ENCODE peak calls at places on chromosomes 3 and 15, in four cellular contexts. K is tibial nerve, V is mesenchymal stem cell, L is neural progenitor cell. T is an unnamed sample. For H3K4me1, the result is how much of the 10 kb centered on the place peaks cover.

GRCh38 chr3:107993771-107994170 is 97.1 kb downstream of the CD47 start:
- DNase-seq in K (no peak), V (no peak), L (no peak), T (no peak)

GRCh38 chr3:100210777-100211145 is 50.0 kb upstream of the TBC1D23 start:
- DNase-seq in K (no peak), V (peak), L (no peak), T (no peak)

GRCh38 chr3:120350431-120350941 is 1.3 kb upstream of the LRRC58 start:
- DNase-seq in K (no peak), V (peak), L (no peak), T (peak)

GRCh38 chr3:15794842-15795562 is 2.8 kb downstream of the ANKRD28 start:
- DNase-seq in K (no peak), V (peak), L (no peak), T (no peak)

GRCh38 chr3:141360888-141361598 is 7.3 kb upstream of the ZBTB38 start:
- DNase-seq in K (no peak), V (peak), L (peak), T (no peak)

GRCh38 chr3:50609071-50609742 is 2.4 kb downstream of the CISH start:
- DNase-seq in K (no peak), V (no peak), L (no peak), T (no peak)

GRCh38 chr3:481680-482079 is 285.1 kb downstream of the CHL1 start:
- DNase-seq in K (no peak), V (no peak), L (no peak), T (no peak)

GRCh38 chr15:101523560-101523940 is 34.0 kb upstream of the PCSK6 start:
- DNase-seq in K (no peak), V (no peak), L (no peak), T (peak)

GRCh38 chr3:141262306-141262705 is 30.7 kb downstream of the PXYLP1 start:
- DNase-seq in K (no peak), V (peak), L (no peak), T (no peak)

GRCh38 chr3:52248816-52249547 is 3.4 kb downstream of the PPM1M start:
- DNase-seq in K (no peak), V (no peak), L (no peak), T (peak)

GRCh38 chr3:140955645-140956044 is 14.0 kb downstream of the SLC25A36 start:
- DNase-seq in K (no peak), V (no peak), L (no peak), T (no peak)

GRCh38 chr15:40063563-40064011 is 24.6 kb upstream of the SRP14 start:
- DNase-seq in K (no peak), V (peak), L (no peak), T (no peak)

GRCh38 chr3:99666201-99666600 is 27.8 kb downstream of the COL8A1 start:
- DNase-seq in K (no peak), V (peak), L (no peak), T (no peak)

GRCh38 chr3:50371133-50371670 is 11.9 kb upstream of the TMEM115 start:
- DNase-seq in K (no peak), V (no peak), L (no peak), T (no peak)

GRCh38 chr3:12884790-12885584 is 43.6 kb upstream of the RPL32 start:
- DNase-seq in K (no peak), V (no peak), L (no peak), T (no peak)

GRCh38 chr3:11300970-11301369 is 28.8 kb downstream of the ATG7 start:
- DNase-seq in K (no peak), V (peak), L (no peak), T (no peak)

GRCh38 chr15:44194397-44195150 is 497 bp downstream of the FRMD5 start:
- DNase-seq in K (no peak), V (peak), L (no peak), T (no peak)

GRCh38 chr3:122356402-122356801 is 26.6 kb downstream of the MIX23 start:
- DNase-seq in K (no peak), V (peak), L (peak), T (no peak)

GRCh38 chr3:12796171-12797123 is at the start of gene CAND2:
- DNase-seq in K (peak), V (peak), L (peak), T (peak)

GRCh38 chr3:65829228-65829627 is 209.5 kb downstream of the MAGI1 start:
- DNase-seq in K (no peak), V (no peak), L (no peak), T (no peak)

GRCh38 chr15:52440414-52440813 is 88.3 kb downstream of the MYO5A start:
- DNase-seq in K (no peak), V (peak), L (no peak), T (no peak)

GRCh38 chr15:72797338-72797689 is 13.8 kb upstream of the ADPGK start:
- DNase-seq in K (no peak), V (no peak), L (no peak), T (no peak)

GRCh38 chr3:81274671-81275070 is 486.8 kb downstream of the GBE1 start:
- DNase-seq in K (no peak), V (no peak), L (no peak), T (no peak)

GRCh38 chr3:4474683-4475490 is 7.8 kb upstream of the SUMF1 start:
- DNase-seq in K (no peak), V (peak), L (peak), T (peak)

GRCh38 chr15:101127503-101128076 is 124.3 kb downstream of the CHSY1 start:
- DNase-seq in K (peak), V (peak), L (no peak), T (peak)

GRCh38 chr3:177122183-177122856 is 75.0 kb downstream of the TBL1XR1 start:
- DNase-seq in K (no peak), V (no peak), L (no peak), T (no peak)

GRCh38 chr3:146133436-146133835 is 27.5 kb downstream of the PLOD2 start:
- DNase-seq in K (no peak), V (no peak), L (no peak), T (no peak)

GRCh38 chr3:152295344-152295743 is 26.6 kb downstream of the MBNL1 start:
- DNase-seq in K (no peak), V (no peak), L (no peak), T (no peak)

GRCh38 chr15:68447976-68448755 is 16.2 kb upstream of the ITGA11 start:
- DNase-seq in K (no peak), V (no peak), L (no peak), T (no peak)

GRCh38 chr3:133042778-133043177 is 4.6 kb downstream of the TMEM108 start:
- DNase-seq in K (no peak), V (no peak), L (no peak), T (no peak)

GRCh38 chr3:114827495-114827894 is 319.6 kb downstream of the ZBTB20 start:
- DNase-seq in K (no peak), V (peak), L (peak), T (no peak)

GRCh38 chr15:57873564-57874209 is 167.2 kb downstream of the POLR2M start:
- DNase-seq in K (no peak), V (peak), L (no peak), T (no peak)

GRCh38 chr15:73900129-73900712 is 26.0 kb upstream of the LOXL1 start:
- DNase-seq in K (no peak), V (no peak), L (no peak), T (no peak)

GRCh38 chr3:133058243-133058642 is 20.1 kb downstream of the TMEM108 start:
- DNase-seq in K (no peak), V (no peak), L (peak), T (no peak)

GRCh38 chr15:88450125-88450798 is 16.9 kb downstream of the MRPL46 start:
- DNase-seq in K (peak), V (peak), L (peak), T (no peak)

GRCh38 chr15:60473135-60473534 is 5.8 kb downstream of the ICE2 start:
- DNase-seq in K (no peak), V (no peak), L (no peak), T (no peak)
- H3K4me1 ChIP-seq in K (under half), V (under half), L (under half), T (under half)

GRCh38 chr3:71252466-71252865 is 331.1 kb downstream of the FOXP1 start:
- DNase-seq in K (no peak), V (no peak), L (no peak), T (no peak)

GRCh38 chr3:71251156-71251775 is 332.3 kb downstream of the FOXP1 start:
- DNase-seq in K (no peak), V (peak), L (no peak), T (no peak)

GRCh38 chr3:71247221-71247947 is 336.1 kb downstream of the FOXP1 start:
- DNase-seq in K (no peak), V (no peak), L (peak), T (no peak)

GRCh38 chr3:71247948-71248315 is 335.6 kb downstream of the FOXP1 start:
- DNase-seq in K (no peak), V (no peak), L (no peak), T (no peak)

DNA sequence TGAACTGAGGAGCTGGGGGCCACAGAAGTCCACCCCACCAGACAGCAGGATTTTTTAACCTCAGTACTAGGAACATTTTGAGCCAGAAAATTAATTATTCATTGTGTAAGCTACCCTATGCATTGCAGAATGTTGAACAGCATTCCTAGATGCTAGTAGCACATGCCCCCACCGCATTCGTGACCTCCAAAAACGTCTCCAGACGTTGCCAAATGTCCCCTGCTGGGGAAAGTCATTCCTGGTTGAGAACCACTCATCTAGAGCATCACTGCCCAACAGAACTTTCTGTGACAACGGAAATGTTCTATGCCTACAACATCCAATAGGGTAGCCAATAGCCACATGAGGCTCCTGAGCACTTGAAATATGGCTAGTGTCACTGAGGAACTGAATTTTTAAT is 333.5 kb downstream of the FOXP1 start:
- DNase-seq in K (no peak), V (no peak), L (no peak), T (no peak)
- H3K4me1 ChIP-seq in K (under half), V (under half), L (under half), T (under half)

GRCh38 chr3:27358372-27358771 is 10.8 kb downstream of the NEK10 start:
- DNase-seq in K (no peak), V (no peak), L (no peak), T (no peak)

GRCh38 chr3:27357665-27358258 is 11.4 kb downstream of the NEK10 start:
- DNase-seq in K (no peak), V (peak), L (peak), T (no peak)

GRCh38 chr3:27354161-27354560 is 15.0 kb downstream of the NEK10 start:
- DNase-seq in K (no peak), V (peak), L (no peak), T (no peak)

GRCh38 chr3:27354588-27355203 is 14.5 kb downstream of the NEK10 start:
- DNase-seq in K (no peak), V (peak), L (peak), T (no peak)

GRCh38 chr3:27356976-27357375 is 12.2 kb downstream of the NEK10 start:
- DNase-seq in K (no peak), V (no peak), L (no peak), T (no peak)
- H3K4me1 ChIP-seq in K (under half), V (under half), L (under half), T (under half)

GRCh38 chr3:134348524-134348923 is 25.7 kb downstream of the AMOTL2 start:
- DNase-seq in K (no peak), V (peak), L (no peak), T (no peak)

GRCh38 chr3:134345202-134345601 is 29.0 kb downstream of the AMOTL2 start:
- DNase-seq in K (no peak), V (no peak), L (no peak), T (no peak)

GRCh38 chr3:134346744-134347143 is 27.5 kb downstream of the AMOTL2 start:
- DNase-seq in K (no peak), V (no peak), L (no peak), T (no peak)

GRCh38 chr3:134350266-134350665 is 24.0 kb downstream of the AMOTL2 start:
- DNase-seq in K (no peak), V (no peak), L (no peak), T (no peak)

DNA sequence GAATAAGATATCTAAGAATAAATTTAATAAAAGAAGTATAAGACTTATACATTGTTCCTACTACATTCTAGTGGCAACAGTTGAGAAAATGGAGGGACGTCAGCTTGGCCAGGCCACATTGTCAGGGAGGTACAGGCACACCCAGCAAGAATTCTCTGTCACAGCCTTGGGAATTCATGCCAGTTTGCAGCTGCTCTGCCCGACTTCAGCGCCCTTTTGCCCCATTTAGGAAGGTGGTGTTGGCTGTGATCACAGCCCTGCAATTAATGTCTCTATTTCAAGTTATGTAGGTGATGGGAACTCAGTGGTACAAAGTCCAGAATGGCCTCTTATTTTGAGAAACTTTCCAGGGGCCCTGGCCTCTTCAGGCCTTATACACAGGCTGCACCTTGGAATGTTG is 26.7 kb downstream of the AMOTL2 start:
- DNase-seq in K (no peak), V (no peak), L (no peak), T (no peak)
- H3K4me1 ChIP-seq in K (under half), V (under half), L (under half), T (under half)

GRCh38 chr15:78037328-78037727 is 40.2 kb downstream of the TBC1D2B start:
- DNase-seq in K (no peak), V (no peak), L (no peak), T (peak)
- H3K4me1 ChIP-seq in K (under half), V (under half), L (under half), T (under half)

GRCh38 chr3:46934067-46934466 is 42.5 kb downstream of the CCDC12 start:
- DNase-seq in K (no peak), V (no peak), L (no peak), T (no peak)
- H3K4me1 ChIP-seq in K (half or more), V (half or more), L (under half), T (under half)

GRCh38 chr3:30660128-30660525 is 53.7 kb downstream of the TGFBR2 start:
- DNase-seq in K (no peak), V (no peak), L (no peak), T (no peak)

GRCh38 chr3:30658328-30659052 is 52.1 kb downstream of the TGFBR2 start:
- DNase-seq in K (no peak), V (peak), L (no peak), T (no peak)

GRCh38 chr3:30660656-30661055 is 54.3 kb downstream of the TGFBR2 start:
- DNase-seq in K (no peak), V (no peak), L (no peak), T (no peak)

GRCh38 chr3:30657914-30658313 is 51.5 kb downstream of the TGFBR2 start:
- DNase-seq in K (no peak), V (no peak), L (no peak), T (no peak)

DNA sequence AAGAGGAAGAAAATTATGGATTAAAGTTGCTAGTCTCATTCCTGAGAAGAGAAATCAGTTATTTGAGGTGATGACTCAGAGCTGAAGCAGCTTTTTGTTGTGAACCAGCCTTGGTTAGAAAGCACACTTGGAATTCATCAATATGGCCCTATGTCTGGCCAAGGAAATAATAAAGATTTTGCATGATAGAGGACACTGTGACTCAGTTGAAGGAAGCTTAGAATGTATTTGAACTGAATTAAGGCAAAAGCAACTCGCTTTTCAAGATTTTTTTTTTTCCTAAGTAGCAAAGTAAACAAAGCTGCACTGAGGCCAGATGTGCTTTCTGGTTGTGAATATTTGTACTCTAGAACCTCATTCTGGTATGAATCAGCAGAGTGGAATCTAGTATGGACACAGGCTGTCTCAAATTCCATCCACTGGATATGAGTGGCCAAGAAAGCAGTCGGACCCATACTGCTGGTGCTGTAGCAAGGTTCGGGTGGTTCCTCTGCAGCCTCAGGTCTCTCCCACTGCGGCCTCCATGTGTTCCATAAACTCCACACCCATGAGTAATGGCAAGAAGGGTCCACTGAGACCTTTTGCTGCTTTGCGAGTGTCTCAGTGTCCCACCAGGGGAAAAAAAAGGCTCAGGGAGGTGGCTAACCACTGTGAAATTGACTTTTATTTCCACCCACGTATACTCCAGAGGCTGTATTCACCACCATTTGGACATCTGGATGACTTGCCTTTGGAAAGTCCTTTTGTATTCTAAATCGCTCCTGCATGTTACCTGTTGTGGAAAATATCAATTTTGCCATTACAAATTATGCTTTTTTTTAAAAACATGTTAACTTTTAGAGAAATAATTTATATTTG is 53.1 kb downstream of the TGFBR2 start:
- DNase-seq in K (no peak), V (peak), L (no peak), T (no peak)
- H3K4me1 ChIP-seq in K (half or more), V (under half), L (under half), T (half or more)

DNA sequence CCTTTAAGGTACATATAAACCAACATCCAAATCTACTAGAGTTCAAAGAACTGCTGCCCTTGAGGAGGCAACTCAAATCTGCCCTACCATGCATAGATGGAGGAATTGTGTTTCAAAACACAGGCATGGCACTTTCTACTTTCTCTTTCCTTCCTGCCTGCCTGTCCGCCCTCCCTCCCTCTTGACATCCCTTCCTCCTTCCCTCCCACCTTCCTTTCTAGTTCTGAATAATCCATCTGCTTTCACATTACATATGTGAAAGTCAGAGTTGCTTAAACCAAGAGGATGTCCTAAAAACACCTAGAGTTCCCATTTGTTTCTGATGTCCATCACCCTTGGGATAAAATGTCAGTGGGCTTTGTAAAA is 537.6 kb downstream of the FOXP1 start:
- DNase-seq in K (no peak), V (no peak), L (no peak), T (no peak)
- H3K4me1 ChIP-seq in K (under half), V (under half), L (under half), T (under half)

DNA sequence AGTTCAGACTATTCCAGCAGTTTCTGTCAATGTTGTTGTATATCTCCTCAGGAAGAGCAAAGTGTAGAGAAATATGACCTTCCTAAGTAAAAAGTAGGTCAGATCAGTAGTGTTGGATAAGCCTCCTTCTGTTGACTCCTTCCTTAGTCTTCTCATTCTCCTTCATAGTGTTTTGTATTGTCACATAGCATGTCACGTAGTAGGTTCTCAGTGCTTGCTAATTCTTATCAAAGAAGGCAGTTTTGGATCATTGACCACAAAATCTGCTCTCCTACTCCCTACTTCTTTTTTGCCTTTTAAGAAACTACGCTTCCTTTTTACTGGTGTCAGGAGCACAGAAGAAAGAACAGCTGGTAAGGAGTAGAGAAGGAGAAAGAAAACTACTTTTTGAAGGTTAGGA is 1.0 kb upstream of the MGA start:
- DNase-seq in K (no peak), V (no peak), L (no peak), T (no peak)
- H3K4me1 ChIP-seq in K (under half), V (under half), L (under half), T (under half)